ENCODE peak calls at places on chromosomes 2 and 18, in four cellular contexts. U is A549, H is K562, K is HepG2. M is an unnamed sample.

GRCh38 chr2:206004004-206004693 is 81.8 kb downstream of the INO80D start:
- DNase-seq in K (peak; percentile 53), U (no peak), H (peak; percentile 19), M (no peak)

GRCh38 chr2:53131416-53131815 is 636.2 kb upstream of the CHAC2 start:
- DNase-seq in H (no peak), U (peak; percentile 2), K (no peak), M (no peak)

GRCh38 chr2:200189964-200190363 is 116.5 kb upstream of the SPATS2L start:
- DNase-seq in H (no peak), K (no peak), U (no peak), M (no peak)

GRCh38 chr2:223537100-223537499 is 65.1 kb downstream of the SCG2 start:
- DNase-seq in K (no peak), H (no peak), U (no peak), M (no peak)

GRCh38 chr2:219292616-219293015 is 13.4 kb downstream of the DNAJB2 start:
- DNase-seq in K (no peak), U (no peak), H (no peak), M (no peak)

GRCh38 chr2:191349990-191350389 is 104.8 kb downstream of the MYO1B start:
- DNase-seq in H (no peak), U (no peak), K (no peak), M (no peak)

GRCh38 chr18:12750076-12750707 is 47.4 kb downstream of the PSMG2 start:
- DNase-seq in H (no peak), K (no peak), U (no peak), M (peak; percentile 23)

GRCh38 chr2:158716091-158716815 is 78.9 kb upstream of the DAPL1 start:
- DNase-seq in H (no peak), U (no peak), K (peak; percentile 30), M (no peak)

GRCh38 chr18:49021076-49021432 is 70.3 kb upstream of the SMAD7 start:
- DNase-seq in U (no peak), H (no peak), K (no peak), M (no peak)

GRCh38 chr2:48328972-48329723 is 200.8 kb upstream of the STON1 start:
- DNase-seq in U (no peak), H (no peak), K (peak; percentile 45), M (no peak)

GRCh38 chr2:118232391-118233255 is 144.4 kb downstream of the INSIG2 start:
- DNase-seq in U (no peak), K (no peak), H (no peak), M (no peak)

GRCh38 chr18:12307871-12308385 is at the start of gene TUBB6:
- DNase-seq in U (peak; percentile 24), K (no peak), H (peak; percentile 91), M (no peak)

GRCh38 chr2:113342650-113343049 is 63.9 kb upstream of the PAX8 start:
- DNase-seq in H (no peak), U (no peak), K (no peak), M (no peak)

GRCh38 chr18:60649816-60650215 is 277.2 kb upstream of the MC4R start:
- DNase-seq in K (no peak), H (no peak), U (no peak), M (no peak)

GRCh38 chr2:27073782-27074181 is 2.3 kb upstream of the OST4 start:
- DNase-seq in H (no peak), K (no peak), U (no peak), M (no peak)

GRCh38 chr2:225040862-225041209 is 1.4 kb downstream of the DOCK10 start:
- DNase-seq in U (peak; percentile 21), K (no peak), H (no peak), M (no peak)

GRCh38 chr2:110657721-110658305 is 20.1 kb downstream of the BUB1 start:
- DNase-seq in K (no peak), U (no peak), H (no peak), M (no peak)

GRCh38 chr2:197810023-197810422 is 5.6 kb downstream of the PLCL1 start:
- DNase-seq in U (no peak), K (no peak), H (no peak), M (no peak)

GRCh38 chr2:55109219-55109891 is 59.1 kb upstream of the RTN4 start:
- DNase-seq in H (no peak), U (peak; percentile 36), K (peak; percentile 89), M (no peak)

GRCh38 chr2:54723300-54724149 is at the start of gene EML6:
- DNase-seq in K (peak; percentile 99), H (peak; percentile 97), U (peak; percentile 97), M (peak; percentile 89)

GRCh38 chr2:1872602-1873183 is 128.4 kb upstream of the PXDN start:
- DNase-seq in H (no peak), U (no peak), K (no peak), M (no peak)

GRCh38 chr2:139790807-139791206 is 1010.6 kb upstream of the NXPH2 start:
- DNase-seq in U (peak; percentile 0), H (no peak), K (no peak), M (no peak)

GRCh38 chr2:15399241-15399640 is 161.9 kb downstream of the NBAS start:
- DNase-seq in K (no peak), H (no peak), U (no peak), M (no peak)

GRCh38 chr2:172083725-172084483 is 1.4 kb upstream of the DLX1 start:
- DNase-seq in H (peak; percentile 76), K (no peak), U (no peak), M (no peak)

GRCh38 chr18:23617412-23618009 is 31.2 kb upstream of the NPC1 start:
- DNase-seq in H (no peak), K (no peak), U (no peak), M (peak; percentile 65)

GRCh38 chr2:185436787-185437372 is 301.7 kb upstream of the FSIP2 start:
- DNase-seq in U (no peak), H (no peak), K (no peak), M (no peak)
- TF ChIP-seq CHD4 in U (no peak), H (no peak), K (no peak), M (no peak)

GRCh38 chr2:152465541-152465940 is 130.6 kb downstream of the FMNL2 start:
- DNase-seq in H (no peak), K (no peak), U (no peak), M (no peak)
- TF ChIP-seq CHD4 in H (no peak), K (no peak), U (no peak), M (no peak)

DNA sequence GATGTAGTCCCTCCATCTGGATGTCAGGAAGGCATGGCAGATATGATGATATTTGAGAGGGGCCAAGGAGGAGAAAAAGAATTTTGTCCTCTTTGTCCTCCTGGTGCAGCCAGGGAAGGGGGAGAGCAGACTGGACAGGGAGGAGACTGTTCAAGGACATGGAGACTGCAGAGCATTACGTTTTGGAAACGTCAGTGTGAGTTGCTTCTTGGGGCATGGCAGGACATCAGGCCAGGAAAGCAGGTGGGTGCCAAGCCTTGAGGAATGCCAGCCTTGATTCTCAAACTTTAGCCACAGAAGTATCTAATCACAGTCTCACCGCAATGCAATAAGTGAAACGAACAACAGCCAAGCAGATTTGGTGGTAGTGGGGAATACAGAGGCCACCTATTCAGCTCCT is 66.2 kb downstream of the BMP10 start:
- DNase-seq in K (no peak), H (no peak), U (no peak), M (no peak)
- TF ChIP-seq CHD4 in K (no peak), H (no peak), U (no peak), M (no peak)

GRCh38 chr2:5969301-5969700 is 277.1 kb downstream of the SOX11 start:
- DNase-seq in H (no peak), K (no peak), U (no peak), M (no peak)
- TF ChIP-seq CHD4 in H (no peak), K (no peak), U (no peak), M (no peak)

GRCh38 chr18:74196220-74197119 is 48.1 kb downstream of the TIMM21 start:
- DNase-seq in U (peak; percentile 77), H (peak; percentile 70), K (peak; percentile 76), M (peak; percentile 36)
- TF ChIP-seq CHD4 in U (no peak), H (no peak), K (no peak), M (no peak)

M was measured in GM12878.